ENCODE peak calls at places on chromosomes 6 and 20, in nine cellular contexts. E is right lobe of liver, X is retinal pigment epithelial cell, T is brain microvascular endothelial cell, I is sigmoid colon, Z is psoas muscle, W is fibroblast of lung, Q is ovary, M is HCT116. J is an unnamed sample.

GRCh38 chr6:15425947-15426346 is 180.1 kb downstream of the JARID2 start:
- DNase-seq in E (no peak), X (no peak), T (no peak), I (no peak), Z (no peak), W (no peak), Q (no peak), M (no peak), J (peak; percentile 38)

GRCh38 chr6:25359191-25359861 is 80.2 kb downstream of the CARMIL1 start:
- DNase-seq in E (no peak), X (no peak), T (peak; percentile 14), I (peak; percentile 76), Z (peak; percentile 64), W (peak; percentile 85), Q (no peak), M (no peak), J (peak; percentile 87)

GRCh38 chr6:155444120-155444917 is 11.3 kb downstream of the NOX3 start:
- DNase-seq in E (no peak), X (peak; percentile 5), T (peak; percentile 15), I (no peak), Z (no peak), W (peak; percentile 74), Q (no peak), M (peak; percentile 63), J (no peak)

GRCh38 chr6:43541774-43542471 is 25.0 kb downstream of the POLR1C start:
- DNase-seq in E (no peak), X (no peak), T (no peak), I (no peak), Z (no peak), W (no peak), Q (no peak), M (no peak), J (no peak)

GRCh38 chr20:1474817-1475603 is 8.4 kb upstream of the NSFL1C start:
- DNase-seq in E (no peak), X (no peak), T (no peak), I (no peak), Z (no peak), W (no peak), Q (no peak), M (no peak), J (peak; percentile 98)

GRCh38 chr6:170186006-170186908 is 104.6 kb downstream of the DLL1 start:
- DNase-seq in E (no peak), X (no peak), T (no peak), I (no peak), Z (no peak), W (no peak), Q (no peak), M (no peak), J (no peak)

GRCh38 chr6:18360188-18360587 is 27.0 kb upstream of the RNF144B start:
- DNase-seq in E (no peak), X (no peak), T (no peak), I (no peak), Z (no peak), W (no peak), Q (no peak), M (no peak), J (peak; percentile 50)

GRCh38 chr6:140494321-140495085 is 1120.1 kb upstream of the CITED2 start:
- DNase-seq in E (no peak), X (peak; percentile 28), T (no peak), I (no peak), Z (no peak), W (peak; percentile 16), Q (no peak), M (no peak), J (peak; percentile 59)

GRCh38 chr20:2866236-2866635 is 7.0 kb upstream of the PTPRA start:
- DNase-seq in E (no peak), X (no peak), T (no peak), I (no peak), Z (no peak), W (no peak), Q (no peak), M (no peak), J (no peak)

GRCh38 chr6:17267586-17267985 is 13.6 kb upstream of the RBM24 start:
- DNase-seq in E (no peak), X (no peak), T (no peak), I (no peak), Z (no peak), W (peak; percentile 44), Q (no peak), M (no peak), J (peak; percentile 3)

GRCh38 chr6:101294051-101294638 is 99.4 kb upstream of the GRIK2 start:
- DNase-seq in E (no peak), X (no peak), T (no peak), I (no peak), Z (no peak), W (peak; percentile 10), Q (no peak), M (no peak), J (no peak)

GRCh38 chr20:62874745-62875344 is 13.2 kb upstream of the TCFL5 start:
- DNase-seq in E (no peak), X (no peak), T (no peak), I (no peak), Z (no peak), W (peak; percentile 11), Q (no peak), M (no peak), J (no peak)

GRCh38 chr20:57738484-57738883 is 28.7 kb upstream of the PMEPA1 start:
- DNase-seq in E (no peak), X (no peak), T (no peak), I (no peak), Z (no peak), W (no peak), Q (no peak), M (no peak), J (peak; percentile 10)

GRCh38 chr6:34155471-34156300 is 9.8 kb upstream of the GRM4 start:
- DNase-seq in E (no peak), X (no peak), T (no peak), I (peak; percentile 34), Z (no peak), W (no peak), Q (no peak), M (no peak), J (no peak)

GRCh38 chr6:30612213-30612612 is 4.8 kb downstream of the PPP1R10 start:
- DNase-seq in E (no peak), X (no peak), T (no peak), I (no peak), Z (no peak), W (peak; percentile 29), Q (no peak), M (no peak), J (peak; percentile 45)

GRCh38 chr6:46590765-46591164 is 61.9 kb downstream of the CYP39A1 start:
- DNase-seq in E (no peak), X (no peak), T (no peak), I (no peak), Z (no peak), W (no peak), Q (no peak), M (no peak), J (no peak)

GRCh38 chr20:24805456-24806233 is 143.4 kb upstream of the CST7 start:
- DNase-seq in E (no peak), X (no peak), T (no peak), I (no peak), Z (no peak), W (no peak), Q (no peak), M (no peak), J (no peak)

DNA sequence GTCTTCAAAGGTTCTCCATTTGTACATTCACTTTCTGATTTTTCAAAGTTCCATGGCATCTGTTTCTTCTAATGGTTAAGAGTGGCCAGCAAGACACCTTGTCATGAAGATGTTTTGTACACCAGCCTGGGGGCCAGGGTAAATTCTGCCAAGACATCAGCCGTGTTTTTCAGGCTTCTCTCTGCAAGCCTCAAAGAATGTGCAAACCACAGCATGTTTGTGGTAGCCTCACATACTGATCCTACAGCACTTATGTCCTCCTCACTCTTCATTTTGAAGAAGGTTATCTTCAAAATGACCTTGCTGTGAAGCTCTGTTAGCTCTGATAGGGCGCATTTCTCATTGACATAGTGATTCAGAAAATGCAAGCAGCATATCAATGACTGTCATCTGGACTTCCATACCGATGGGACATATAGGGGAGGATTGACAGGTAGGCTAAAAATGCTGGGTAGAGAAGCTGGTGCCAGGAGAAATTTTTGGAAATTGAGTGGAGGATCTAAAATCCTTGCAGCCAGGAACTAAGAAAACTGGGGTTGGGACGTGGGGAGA is 59.3 kb upstream of the SPTLC3 start:
- DNase-seq in E (no peak), X (no peak), T (peak; percentile 67), I (no peak), Z (no peak), W (peak; percentile 43), Q (no peak), M (no peak), J (no peak)
- H3K4me3 ChIP-seq in E (no peak overlapping the region), X (no peak overlapping the region), T (no peak overlapping the region), I (no peak overlapping the region), Z (no peak overlapping the region), W (no peak overlapping the region), Q (no peak overlapping the region), M (no peak overlapping the region), J (no peak overlapping the region)

DNA sequence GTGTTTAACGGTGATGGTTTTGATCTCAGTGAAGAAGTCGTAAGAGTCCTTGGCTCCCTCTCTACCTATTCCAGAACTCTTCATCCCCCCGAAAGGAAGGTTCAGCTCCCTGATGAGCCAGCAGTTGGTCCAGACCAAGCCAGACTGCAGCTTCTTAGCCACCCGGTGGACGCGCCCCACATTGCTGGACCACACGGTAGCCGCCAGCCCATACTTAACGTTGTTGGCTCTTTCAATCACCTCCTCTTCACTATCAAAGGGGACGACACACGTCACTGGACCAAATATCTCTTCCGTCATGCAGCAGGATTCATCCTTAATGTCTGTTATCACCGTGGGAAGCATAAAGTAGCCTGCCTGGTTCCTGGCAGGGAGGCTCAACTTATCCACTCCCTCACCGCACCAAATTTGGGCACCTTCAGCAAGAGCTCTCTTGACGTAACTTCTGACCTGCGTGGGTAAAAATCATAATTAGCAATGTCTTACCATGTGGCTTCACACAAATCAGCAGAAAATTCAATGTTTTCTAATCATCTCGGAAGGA is 31.4 kb downstream of the ALDH8A1 start:
- DNase-seq in E (no peak), X (no peak), T (no peak), I (no peak), Z (no peak), W (no peak), Q (no peak), M (no peak), J (no peak)
- TF ChIP-seq CTCF in E (no peak), X (no peak), T (peak; percentile 18), I (no peak), Z (no peak), W (no peak), Q (no peak), M (no peak), J (no peak)

GRCh38 chr6:89243331-89243629 is 26.1 kb upstream of the GABRR1 start:
- DNase-seq in E (no peak), X (no peak), T (no peak), I (no peak), Z (no peak), W (no peak), Q (no peak), M (no peak), J (no peak)
- H3K4me3 ChIP-seq in E (no peak overlapping the region), X (no peak overlapping the region), T (no peak overlapping the region), I (no peak overlapping the region), Z (no peak overlapping the region), W (no peak overlapping the region), Q (no peak overlapping the region), M (no peak overlapping the region), J (no peak overlapping the region)

GRCh38 chr6:63186970-63187369 is 24.3 kb upstream of the FKBP1C start:
- DNase-seq in E (no peak), X (no peak), T (no peak), I (no peak), Z (no peak), W (no peak), Q (no peak), M (no peak), J (no peak)
- TF ChIP-seq CTCF in E (no peak), X (no peak), T (no peak), I (no peak), Z (no peak), W (no peak), Q (no peak), M (no peak), J (no peak)

J was measured in epithelial cell of esophagus.